ENCODE peak calls at places on chromosome 5, in seven cellular contexts. One of them, this sample, is unnamed.

GRCh38 chr5:72749362-72749997 is 67.0 kb upstream of the TNPO1 start:
- DNase-seq in uterus: no peak
- DNase-seq in EL: no peak
- DNase-seq in dorsolateral prefrontal cortex: no peak
- DNase-seq in HuH-7: no peak
- DNase-seq in OCI-LY7: no peak
- DNase-seq in left kidney: no peak
- DNase-seq in this sample: no peak

GRCh38 chr5:20266068-20266467 is 278.1 kb upstream of the CDH18 start:
- DNase-seq in OCI-LY7: no peak
- DNase-seq in dorsolateral prefrontal cortex: no peak
- DNase-seq in uterus: no peak
- DNase-seq in HuH-7: no peak
- DNase-seq in EL: no peak
- DNase-seq in left kidney: no peak
- DNase-seq in this sample: no peak

GRCh38 chr5:76528547-76529334 is 94.5 kb downstream of the F2RL2 start:
- DNase-seq in left kidney: no peak
- DNase-seq in dorsolateral prefrontal cortex: no peak
- DNase-seq in HuH-7: no peak
- DNase-seq in EL: no peak
- DNase-seq in uterus: no peak
- DNase-seq in OCI-LY7: no peak
- DNase-seq in this sample: no peak

GRCh38 chr5:149186506-149186905 is 45.2 kb downstream of the ABLIM3 start:
- DNase-seq in left kidney: no peak
- DNase-seq in OCI-LY7: no peak
- DNase-seq in dorsolateral prefrontal cortex: no peak
- DNase-seq in uterus: no peak
- DNase-seq in EL: no peak
- DNase-seq in HuH-7: no peak
- DNase-seq in this sample: no peak

GRCh38 chr5:179165421-179166170 is 105.4 kb downstream of the ZNF354C start:
- DNase-seq in uterus: no peak
- DNase-seq in dorsolateral prefrontal cortex: no peak
- DNase-seq in EL: no peak
- DNase-seq in HuH-7: no peak
- DNase-seq in left kidney: no peak
- DNase-seq in OCI-LY7: no peak
- DNase-seq in this sample: no peak

GRCh38 chr5:3364433-3364832 is 231.2 kb upstream of the IRX1 start:
- DNase-seq in left kidney: no peak
- DNase-seq in HuH-7: no peak
- DNase-seq in EL: no peak
- DNase-seq in uterus: no peak
- DNase-seq in dorsolateral prefrontal cortex: no peak
- DNase-seq in OCI-LY7: no peak
- DNase-seq in this sample: no peak

GRCh38 chr5:169650701-169651331 is 13.7 kb downstream of the DOCK2 start:
- DNase-seq in uterus: no peak
- DNase-seq in HuH-7: no peak
- DNase-seq in left kidney: no peak
- DNase-seq in EL: peak
- DNase-seq in dorsolateral prefrontal cortex: no peak
- DNase-seq in OCI-LY7: peak
- DNase-seq in this sample: no peak

GRCh38 chr5:131595088-131596033 is 39.7 kb downstream of the RAPGEF6 start:
- DNase-seq in OCI-LY7: no peak
- DNase-seq in EL: no peak
- DNase-seq in uterus: no peak
- DNase-seq in dorsolateral prefrontal cortex: no peak
- DNase-seq in left kidney: no peak
- DNase-seq in HuH-7: no peak
- DNase-seq in this sample: no peak

GRCh38 chr5:147686421-147686820 is 96.1 kb downstream of the JAKMIP2 start:
- DNase-seq in uterus: no peak
- DNase-seq in left kidney: no peak
- DNase-seq in dorsolateral prefrontal cortex: no peak
- DNase-seq in OCI-LY7: no peak
- DNase-seq in EL: no peak
- DNase-seq in HuH-7: no peak
- DNase-seq in this sample: no peak

GRCh38 chr5:67050635-67051034 is 146.0 kb downstream of the CD180 start:
- DNase-seq in EL: no peak
- DNase-seq in HuH-7: no peak
- DNase-seq in OCI-LY7: no peak
- DNase-seq in uterus: no peak
- DNase-seq in dorsolateral prefrontal cortex: no peak
- DNase-seq in left kidney: no peak
- DNase-seq in this sample: no peak

This sample was measured in natural killer cell.